ENCODE peak calls at places on chromosomes 6 and 20, in nine cellular contexts. Y, J, C, S, T, H, K, R and E are unnamed samples.

GRCh38 chr6:117992856-117993255 is 85.8 kb downstream of the SLC35F1 start:
- DNase-seq in T (no peak), Y (no peak), S (no peak), H (no peak), R (no peak), K (no peak), J (no peak), C (no peak), E (no peak)

GRCh38 chr20:52926505-52926904 is 45.7 kb upstream of the TSHZ2 start:
- DNase-seq in Y (no peak), K (no peak), T (no peak), J (no peak), H (no peak), C (no peak), R (no peak), S (no peak), E (no peak)

GRCh38 chr6:156425374-156425773 is 351.8 kb upstream of the ARID1B start:
- DNase-seq in H (peak; percentile 20), R (no peak), S (peak; percentile 90), T (no peak), J (no peak), K (no peak), C (no peak), Y (no peak), E (no peak)

GRCh38 chr6:32178547-32179440 is 589 bp downstream of the RNF5 start:
- DNase-seq in H (no peak), R (no peak), Y (no peak), J (no peak), C (no peak), K (no peak), T (no peak), S (no peak), E (peak; percentile 33)

GRCh38 chr6:109221543-109222195 is 126.4 kb downstream of the CEP57L1 start:
- DNase-seq in K (no peak), J (no peak), R (no peak), Y (no peak), C (no peak), T (no peak), S (no peak), H (no peak), E (no peak)

GRCh38 chr20:63791497-63792156 is 39.4 kb downstream of the ZBTB46 start:
- DNase-seq in S (no peak), J (no peak), K (no peak), T (no peak), C (no peak), H (peak; percentile 75), R (peak; percentile 58), Y (no peak), E (no peak)

GRCh38 chr6:105810105-105810921 is 275.8 kb upstream of the PRDM1 start:
- DNase-seq in S (peak; percentile 91), C (peak; percentile 74), Y (no peak), T (no peak), R (no peak), K (no peak), J (no peak), H (peak; percentile 49), E (no peak)

GRCh38 chr6:118893095-118893881 is 664 bp upstream of the ASF1A start:
- DNase-seq in K (no peak), T (peak; percentile 21), J (no peak), H (peak; percentile 16), R (no peak), S (peak; percentile 67), Y (no peak), C (no peak), E (no peak)

GRCh38 chr20:54526801-54527200 is 51.4 kb downstream of the DOK5 start:
- DNase-seq in Y (no peak), C (no peak), R (no peak), J (no peak), S (no peak), T (no peak), K (no peak), H (no peak), E (no peak)

GRCh38 chr6:1842334-1842733 is 232.6 kb downstream of the FOXC1 start:
- DNase-seq in Y (no peak), S (no peak), T (no peak), C (no peak), K (no peak), R (no peak), H (no peak), J (no peak), E (no peak)

GRCh38 chr6:378958-379366 is 12.6 kb upstream of the IRF4 start:
- DNase-seq in Y (no peak), T (no peak), C (no peak), K (no peak), H (no peak), S (no peak), R (no peak), J (no peak), E (no peak)

GRCh38 chr20:49323622-49324238 is 45.9 kb upstream of the ZNFX1 start:
- DNase-seq in H (no peak), T (peak; percentile 40), C (no peak), K (no peak), Y (no peak), J (no peak), S (peak; percentile 74), R (no peak), E (no peak)

GRCh38 chr6:56594699-56595098 is 48.0 kb downstream of the DST start:
- DNase-seq in H (no peak), S (no peak), C (no peak), T (no peak), R (no peak), Y (no peak), J (no peak), K (peak; percentile 40), E (no peak)

GRCh38 chr20:25017257-25017803 is 24.8 kb upstream of the APMAP start:
- DNase-seq in Y (peak; percentile 54), J (no peak), S (no peak), T (peak; percentile 98), R (peak; percentile 46), K (peak; percentile 98), H (no peak), C (peak; percentile 57), E (peak; percentile 69)

GRCh38 chr20:58208944-58209343 is 19.5 kb downstream of the ANKRD60 start:
- DNase-seq in S (no peak), J (no peak), H (no peak), R (no peak), Y (no peak), K (no peak), C (no peak), T (no peak), E (no peak)

GRCh38 chr6:20426177-20427082 is 24.8 kb downstream of the E2F3 start:
- DNase-seq in S (no peak), C (no peak), H (no peak), R (no peak), Y (no peak), K (no peak), T (no peak), J (no peak), E (no peak)

GRCh38 chr6:89797317-89797716 is 22.3 kb downstream of the MDN1 start:
- DNase-seq in J (no peak), C (no peak), R (no peak), T (no peak), H (no peak), Y (no peak), K (no peak), S (peak; percentile 74), E (peak; percentile 35)

GRCh38 chr6:3326179-3326971 is 67.6 kb downstream of the PSMG4 start:
- DNase-seq in K (peak; percentile 13), T (no peak), J (no peak), S (no peak), C (peak; percentile 27), Y (peak; percentile 58), H (no peak), R (no peak), E (no peak)

GRCh38 chr6:136365781-136366354 is 76.2 kb upstream of the BCLAF1 start:
- DNase-seq in T (peak; percentile 66), J (no peak), Y (peak; percentile 91), K (peak; percentile 34), S (peak; percentile 4), H (peak; percentile 53), R (peak; percentile 45), C (peak; percentile 77), E (peak; percentile 65)

GRCh38 chr6:37051138-37052026 is 45.9 kb downstream of the FGD2 start:
- DNase-seq in H (peak; percentile 89), T (peak; percentile 86), C (peak; percentile 94), J (peak; percentile 47), S (peak; percentile 61), K (peak; percentile 93), R (peak; percentile 92), Y (peak; percentile 99), E (peak; percentile 92)

GRCh38 chr6:166776571-166776970 is 149.5 kb upstream of the RPS6KA2 start:
- DNase-seq in J (no peak), K (no peak), H (no peak), C (no peak), S (no peak), T (no peak), R (no peak), Y (no peak), E (no peak)

GRCh38 chr6:146770965-146771735 is 172.4 kb downstream of the ADGB start:
- DNase-seq in S (no peak), C (peak; percentile 83), R (peak; percentile 31), J (no peak), T (no peak), H (peak; percentile 59), K (no peak), Y (peak; percentile 88), E (no peak)

GRCh38 chr20:49288250-49288751 is 10.4 kb upstream of the ZNFX1 start:
- DNase-seq in K (no peak), T (no peak), H (no peak), R (no peak), Y (no peak), S (no peak), J (no peak), C (no peak), E (no peak)

GRCh38 chr6:53359843-53360834 is 11.4 kb upstream of the ELOVL5 start:
- DNase-seq in T (no peak), C (no peak), J (no peak), S (peak; percentile 13), H (no peak), R (no peak), K (no peak), Y (no peak), E (no peak)
- TF ChIP-seq POLR2A in T (no peak), C (no peak), J (no peak), S (no peak), H (no peak), R (no peak), K (no peak), Y (no peak), E (no peak)

GRCh38 chr6:165096209-165096608 is 213.2 kb downstream of the C6orf118 start:
- DNase-seq in T (no peak), Y (no peak), R (no peak), H (no peak), K (no peak), C (no peak), S (no peak), J (no peak), E (no peak)
- H3K4me1 ChIP-seq in T (no peaks in the 10 kb centered on the region), Y (no peaks in the 10 kb centered on the region), R (no peaks in the 10 kb centered on the region), H (no peaks in the 10 kb centered on the region), K (no peaks in the 10 kb centered on the region), C (no peaks in the 10 kb centered on the region), S (no peaks in the 10 kb centered on the region), J (no peaks in the 10 kb centered on the region), E (no peaks in the 10 kb centered on the region)

GRCh38 chr20:480044-480443 is 17.7 kb upstream of the TBC1D20 start:
- DNase-seq in C (no peak), Y (no peak), T (no peak), S (no peak), H (no peak), K (no peak), J (no peak), R (no peak), E (no peak)
- H3K27ac ChIP-seq in C (no peak overlapping the region), Y (no peak overlapping the region), T (peak overlapping the region; percentile 42), S (no peak overlapping the region), H (no peak overlapping the region), K (no peak overlapping the region), J (no peak overlapping the region), R (no peak overlapping the region), E (no peak overlapping the region)

GRCh38 chr20:47235853-47236638 is 120.5 kb downstream of the ZMYND8 start:
- DNase-seq in S (no peak), R (no peak), H (no peak), T (no peak), J (no peak), Y (no peak), K (no peak), C (no peak), E (no peak)
- TF ChIP-seq POLR2A in S (no peak), R (no peak), H (no peak), T (no peak), J (no peak), Y (no peak), K (no peak), C (no peak), E (no peak)